ENCODE peak calls at places on chromosomes 2 and 18, in ten cellular contexts. M is left ventricle myocardium inferior; P is A549; F is mammary epithelial cell; E is tibial nerve; R is endodermal cell; Q is kidney; Y is IMR-90; S is naive thymus-derived CD4-positive, alpha-beta T cell; N is H9. A is an unnamed sample.

GRCh38 chr18:45119888-45120287 is 439.2 kb downstream of the SETBP1 start:
- DNase-seq in F (no peak), M (no peak), N (no peak), P (no peak), Q (no peak), Y (no peak), S (no peak), E (no peak), R (no peak), A (no peak)

GRCh38 chr2:241802806-241803318 is 6.1 kb upstream of the NEU4 start:
- DNase-seq in P (no peak), E (no peak), N (peak; percentile 31), R (no peak), Y (no peak), F (no peak), S (no peak), M (no peak), Q (peak; percentile 59), A (no peak)

GRCh38 chr2:144414324-144414845 is 105.5 kb downstream of the ZEB2 start:
- DNase-seq in E (no peak), R (no peak), Q (peak; percentile 54), S (no peak), P (peak; percentile 47), M (no peak), Y (peak; percentile 97), N (no peak), F (peak; percentile 89), A (no peak)

GRCh38 chr2:35408320-35408719 is 947.3 kb upstream of the CRIM1 start:
- DNase-seq in P (no peak), Y (no peak), E (no peak), Q (no peak), R (no peak), S (no peak), F (no peak), N (no peak), M (no peak), A (no peak)

GRCh38 chr2:141362311-141362710 is 768.5 kb downstream of the LRP1B start:
- DNase-seq in Y (no peak), M (no peak), E (no peak), P (no peak), N (no peak), S (no peak), F (no peak), R (no peak), Q (no peak), A (no peak)

GRCh38 chr18:29181151-29181901 is 1004.4 kb upstream of the CDH2 start:
- DNase-seq in F (peak; percentile 52), N (no peak), Q (no peak), R (no peak), Y (peak; percentile 98), P (peak; percentile 15), E (peak; percentile 19), M (no peak), S (no peak), A (no peak)

GRCh38 chr2:144504191-144504590 is 15.7 kb downstream of the ZEB2 start:
- DNase-seq in R (peak; percentile 71), M (no peak), S (no peak), P (no peak), Q (no peak), E (no peak), Y (no peak), F (no peak), N (peak; percentile 63), A (no peak)

GRCh38 chr2:8437228-8437948 is 244.5 kb upstream of the ID2 start:
- DNase-seq in N (no peak), S (no peak), M (no peak), Y (no peak), P (no peak), F (peak; percentile 0), E (no peak), Q (no peak), R (no peak), A (peak; percentile 16)

GRCh38 chr18:9841752-9842151 is 44.0 kb upstream of the TXNDC2 start:
- DNase-seq in F (no peak), Q (no peak), P (no peak), S (no peak), M (no peak), N (no peak), E (no peak), Y (no peak), R (no peak), A (no peak)
- H3K4me1 ChIP-seq in F (no peaks in the 10 kb centered on the region), Q (peaks cover 3% of the 10 kb centered on the region), P (no peaks in the 10 kb centered on the region), S (no peaks in the 10 kb centered on the region), M (peaks cover 49% of the 10 kb centered on the region), N (peaks cover 12% of the 10 kb centered on the region), E (no peaks in the 10 kb centered on the region), Y (peaks cover 2% of the 10 kb centered on the region), R (peaks cover 7% of the 10 kb centered on the region), A (no peaks in the 10 kb centered on the region)

GRCh38 chr2:162103443-162104009 is 29.5 kb upstream of the DPP4 start:
- DNase-seq in E (no peak), Q (no peak), S (no peak), Y (peak; percentile 29), R (no peak), N (no peak), M (no peak), P (no peak), F (no peak), A (no peak)
- H3K4me1 ChIP-seq in E (no peaks in the 10 kb centered on the region), Q (no peaks in the 10 kb centered on the region), S (no peaks in the 10 kb centered on the region), Y (no peaks in the 10 kb centered on the region), R (no peaks in the 10 kb centered on the region), N (no peaks in the 10 kb centered on the region), M (peaks cover 21% of the 10 kb centered on the region), P (peaks cover 2% of the 10 kb centered on the region), F (peaks cover 4% of the 10 kb centered on the region), A (peaks cover 35% of the 10 kb centered on the region)

GRCh38 chr2:161417428-161418274 is 1.6 kb downstream of the TBR1 start:
- DNase-seq in R (peak; percentile 64), S (no peak), P (no peak), N (peak; percentile 34), E (no peak), F (no peak), Y (no peak), M (no peak), Q (no peak), A (no peak)
- H3K4me1 ChIP-seq in R (peaks cover 4% of the 10 kb centered on the region), S (peaks cover 23% of the 10 kb centered on the region), P (no peaks in the 10 kb centered on the region), N (peaks cover 5% of the 10 kb centered on the region), E (no peaks in the 10 kb centered on the region), F (peaks cover 21% of the 10 kb centered on the region), Y (peaks cover 4% of the 10 kb centered on the region), M (peaks cover 51% of the 10 kb centered on the region), Q (peaks cover 7% of the 10 kb centered on the region), A (peaks cover 18% of the 10 kb centered on the region)

GRCh38 chr18:28114472-28114871 is 62.5 kb downstream of the CDH2 start:
- DNase-seq in M (no peak), S (no peak), Y (peak; percentile 80), F (peak; percentile 63), E (no peak), Q (no peak), N (no peak), R (no peak), P (peak; percentile 43), A (no peak)
- H3K4me1 ChIP-seq in M (peaks cover 75% of the 10 kb centered on the region), S (no peaks in the 10 kb centered on the region), Y (peaks cover 17% of the 10 kb centered on the region), F (peaks cover 6% of the 10 kb centered on the region), E (no peaks in the 10 kb centered on the region), Q (no peaks in the 10 kb centered on the region), N (peaks cover 13% of the 10 kb centered on the region), R (peaks cover 66% of the 10 kb centered on the region), P (peaks cover 73% of the 10 kb centered on the region), A (peaks cover 16% of the 10 kb centered on the region)

DNA sequence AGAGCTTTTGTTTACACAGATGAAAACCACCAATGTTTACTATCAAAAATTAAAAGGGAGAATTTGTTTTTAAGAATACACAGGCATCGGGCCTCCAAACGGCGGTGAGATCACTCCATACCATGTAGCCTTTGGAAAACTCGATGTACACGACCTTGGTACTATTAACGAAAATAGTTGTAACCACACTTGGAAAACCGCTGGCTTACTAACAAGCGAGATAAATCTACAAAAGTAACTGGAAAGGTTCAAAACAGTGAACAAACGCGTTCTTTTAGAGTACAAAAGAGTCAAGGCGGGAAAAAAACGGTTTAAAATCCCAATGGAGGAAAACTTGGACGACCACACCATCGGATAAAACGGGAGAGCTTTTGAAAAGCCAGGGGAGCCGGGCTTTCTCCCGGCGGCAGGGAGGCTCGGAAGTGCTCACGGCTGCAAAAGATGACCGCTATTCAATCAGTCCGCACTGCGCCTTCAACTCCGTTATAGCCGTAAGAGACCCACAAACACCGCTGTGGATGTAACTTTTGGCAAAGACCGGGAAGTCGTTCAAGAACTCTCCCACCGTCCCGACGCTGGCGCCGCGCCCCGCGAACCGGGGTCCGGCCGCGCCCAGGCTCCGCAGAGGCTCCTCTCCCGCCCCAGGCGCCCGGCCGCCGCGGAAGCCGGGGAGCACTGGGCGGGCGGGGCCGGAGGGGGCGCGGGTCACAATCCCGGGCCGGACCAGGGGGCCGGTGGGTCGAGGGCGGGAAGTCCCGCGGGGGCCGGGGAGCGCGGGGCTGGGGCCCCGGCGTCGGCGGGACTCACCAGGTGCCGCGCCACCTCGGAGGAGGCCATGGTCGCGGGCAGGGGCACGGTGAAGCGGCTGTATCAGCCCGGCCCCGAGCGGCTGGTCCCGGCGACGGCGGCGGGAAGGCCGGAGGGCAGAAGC is 510 bp downstream of the SEPTIN10 start:
- DNase-seq in R (peak; percentile 66), M (peak; percentile 74), P (peak; percentile 41), Y (peak; percentile 61), N (peak; percentile 39), Q (peak; percentile 87), F (peak; percentile 59), S (no peak), E (peak; percentile 38), A (no peak)
- H3K4me1 ChIP-seq in R (peaks cover 4% of the 10 kb centered on the region), M (peaks cover 70% of the 10 kb centered on the region), P (peaks cover 54% of the 10 kb centered on the region), Y (peaks cover 18% of the 10 kb centered on the region), N (no peaks in the 10 kb centered on the region), Q (peaks cover 15% of the 10 kb centered on the region), F (peaks cover 36% of the 10 kb centered on the region), S (no peaks in the 10 kb centered on the region), E (no peaks in the 10 kb centered on the region), A (peaks cover 31% of the 10 kb centered on the region)

GRCh38 chr2:159075726-159076125 is 107.3 kb downstream of the TANC1 start:
- DNase-seq in E (no peak), R (no peak), M (no peak), P (no peak), Y (peak; percentile 48), Q (no peak), N (no peak), F (no peak), S (no peak), A (no peak)

GRCh38 chr2:159077869-159078268 is 109.4 kb downstream of the TANC1 start:
- DNase-seq in Q (no peak), N (no peak), E (no peak), R (no peak), Y (no peak), P (no peak), S (no peak), F (no peak), M (no peak), A (no peak)

GRCh38 chr2:159078443-159078842 is 110.0 kb downstream of the TANC1 start:
- DNase-seq in Q (no peak), F (no peak), E (no peak), P (no peak), N (no peak), R (no peak), M (no peak), S (no peak), Y (no peak), A (no peak)

GRCh38 chr2:159074605-159075004 is 106.2 kb downstream of the TANC1 start:
- DNase-seq in F (no peak), S (no peak), Q (no peak), N (no peak), M (no peak), Y (no peak), R (no peak), E (no peak), P (no peak), A (no peak)

GRCh38 chr2:159076233-159076632 is 107.8 kb downstream of the TANC1 start:
- DNase-seq in S (no peak), Q (no peak), E (peak; percentile 44), Y (peak; percentile 93), P (no peak), F (no peak), M (no peak), R (no peak), N (no peak), A (no peak)
- H3K4me1 ChIP-seq in S (no peaks in the 10 kb centered on the region), Q (no peaks in the 10 kb centered on the region), E (no peaks in the 10 kb centered on the region), Y (peaks cover 20% of the 10 kb centered on the region), P (peaks cover 15% of the 10 kb centered on the region), F (peaks cover 30% of the 10 kb centered on the region), M (peaks cover 75% of the 10 kb centered on the region), R (peaks cover 6% of the 10 kb centered on the region), N (no peaks in the 10 kb centered on the region), A (no peaks in the 10 kb centered on the region)